ENCODE peak calls at places on chromosome 14, in four cellular contexts. Y is ovary, E is A549, D is endothelial cell of umbilical vein. J is an unnamed sample.

GRCh38 chr14:99029916-99030305 is 242.1 kb downstream of the BCL11B start:
- DNase-seq in D (no peak), Y (no peak), E (no peak), J (no peak)

GRCh38 chr14:26444745-26445144 is 153.1 kb downstream of the NOVA1 start:
- DNase-seq in E (no peak), D (peak; percentile 29), Y (no peak), J (no peak)

GRCh38 chr14:25944020-25944419 is 653.8 kb downstream of the NOVA1 start:
- DNase-seq in Y (no peak), D (no peak), E (no peak), J (no peak)

GRCh38 chr14:45838597-45838996 is 585.6 kb upstream of the MIS18BP1 start:
- DNase-seq in D (no peak), E (no peak), Y (no peak), J (no peak)

GRCh38 chr14:77212933-77213656 is 31.5 kb downstream of the TMEM63C start:
- DNase-seq in E (peak; percentile 45), Y (no peak), D (no peak), J (no peak)

GRCh38 chr14:81837304-81837703 is 303.7 kb upstream of the SEL1L start:
- DNase-seq in D (no peak), E (no peak), Y (no peak), J (no peak)

GRCh38 chr14:102786758-102787157 is 9.5 kb downstream of the TRAF3 start:
- DNase-seq in E (no peak), Y (no peak), D (peak; percentile 36), J (no peak)

GRCh38 chr14:85087201-85087600 is 442.7 kb upstream of the FLRT2 start:
- DNase-seq in D (no peak), Y (no peak), E (no peak), J (no peak)

GRCh38 chr14:52835122-52835903 is 43.9 kb upstream of the GNPNAT1 start:
- DNase-seq in Y (no peak), E (peak; percentile 87), D (no peak), J (no peak)

GRCh38 chr14:90677484-90678045 is 138.7 kb downstream of the TTC7B start:
- DNase-seq in E (no peak), D (peak; percentile 75), Y (no peak), J (no peak)

GRCh38 chr14:73633517-73634332 is 11.1 kb upstream of the DNAL1 start:
- DNase-seq in D (peak; percentile 71), E (peak; percentile 77), Y (peak; percentile 56), J (peak; percentile 87)

GRCh38 chr14:79656086-79656485 is 555.2 kb downstream of the DIO2 start:
- DNase-seq in E (no peak), D (no peak), Y (no peak), J (no peak)

GRCh38 chr14:38171197-38171596 is 36.5 kb upstream of the SSTR1 start:
- DNase-seq in D (no peak), Y (no peak), E (no peak), J (no peak)

GRCh38 chr14:67618617-67619063 is 1.1 kb upstream of the ARG2 start:
- DNase-seq in D (peak; percentile 82), Y (no peak), E (peak; percentile 76), J (no peak)

GRCh38 chr14:25111061-25111601 is 61.2 kb upstream of the STXBP6 start:
- DNase-seq in Y (no peak), D (no peak), E (peak; percentile 38), J (no peak)

DNA sequence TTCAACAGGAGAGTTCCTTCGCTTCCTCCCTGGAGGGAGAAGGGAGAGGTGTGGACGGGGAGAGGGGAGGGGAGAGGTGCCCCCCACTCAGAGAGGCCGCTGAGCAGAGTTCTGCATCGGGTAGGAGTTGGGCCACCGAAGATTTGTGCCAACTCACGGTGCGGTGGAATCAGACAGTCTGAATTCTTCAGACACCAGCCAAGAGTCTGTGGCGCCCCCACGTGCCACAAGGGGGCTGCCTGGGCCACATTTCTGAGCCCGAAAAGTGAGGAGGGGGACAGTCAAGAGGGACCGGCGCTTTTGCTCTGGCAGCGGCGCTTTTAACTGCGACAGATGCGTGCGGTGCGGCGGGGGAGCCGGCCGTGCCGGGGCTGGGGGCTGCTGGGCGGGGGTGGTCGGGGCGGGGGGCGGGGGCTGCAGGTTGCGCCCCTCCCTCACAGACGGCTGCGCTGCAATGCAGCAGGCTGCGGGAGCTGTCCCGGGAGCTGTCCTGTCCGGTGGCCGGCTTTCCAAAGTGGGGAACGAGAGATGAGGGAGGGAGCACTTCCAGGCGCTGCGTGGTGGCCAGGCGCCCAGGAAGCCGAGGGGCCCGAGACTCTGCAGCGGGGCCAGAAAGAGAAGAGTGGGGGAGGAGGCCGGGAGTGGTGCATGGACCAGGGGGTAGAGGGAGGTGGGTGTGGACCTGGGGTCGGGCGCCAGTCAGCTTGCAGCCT is 941 bp upstream of the RTL1 start:
- DNase-seq in D (no peak), Y (peak; percentile 48), E (peak; percentile 34), J (no peak)
- H3K4me3 ChIP-seq in D (no peak overlapping the region), Y (no peak overlapping the region), E (no peak overlapping the region), J (no peak overlapping the region)

GRCh38 chr14:34032720-34033119 is 81.8 kb upstream of the EGLN3 start:
- DNase-seq in E (no peak), Y (no peak), D (no peak), J (no peak)
- H3K4me1 ChIP-seq in E (peaks cover 9% of the 10 kb centered on the region), Y (peaks cover 3% of the 10 kb centered on the region), D (no peaks in the 10 kb centered on the region), J (no peaks in the 10 kb centered on the region)

DNA sequence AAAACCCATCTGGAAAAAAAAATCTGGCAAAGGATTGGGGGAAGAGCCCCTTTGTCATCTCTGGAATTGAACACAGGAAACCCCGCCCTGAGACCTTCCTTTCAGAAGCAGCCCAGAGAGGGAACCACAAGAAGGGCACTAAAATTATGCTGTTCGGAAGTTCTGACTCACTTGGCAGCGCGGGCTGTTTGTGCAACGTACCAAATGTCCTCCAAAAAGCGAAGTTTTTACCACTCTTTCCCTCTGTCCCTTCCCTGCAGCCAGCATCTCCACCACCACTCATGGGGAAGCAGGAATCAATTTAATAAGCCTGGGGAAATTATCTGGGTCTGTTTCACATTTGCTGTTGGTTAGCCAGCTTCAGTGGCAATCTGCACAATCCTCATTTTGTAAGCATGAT is 3.2 kb upstream of the SYNE3 start:
- DNase-seq in E (no peak), D (peak; percentile 81), Y (peak; percentile 63), J (peak; percentile 87)
- TF ChIP-seq POLR2A in E (no peak), D (no peak), Y (no peak), J (no peak)

DNA sequence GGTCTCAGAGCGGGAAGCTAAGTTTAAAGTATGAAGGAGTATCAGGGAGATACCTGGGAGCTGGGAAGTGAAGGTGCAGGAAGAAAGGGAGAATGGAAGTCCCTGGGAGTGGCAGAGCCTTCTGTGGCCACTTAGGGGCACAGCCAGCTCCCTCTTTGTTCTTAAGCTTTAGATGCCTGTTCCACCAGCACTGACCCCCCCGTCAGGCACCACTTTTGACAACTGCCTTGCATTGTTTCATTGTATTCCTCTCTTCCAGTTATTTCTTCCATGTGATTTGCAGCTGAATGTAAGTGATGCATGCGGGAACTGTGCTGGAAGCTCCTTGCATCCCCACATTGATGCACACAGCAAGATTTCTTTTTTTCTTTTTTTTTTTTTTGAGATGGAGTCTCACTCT is 2.6 kb downstream of the GALNT16 start:
- DNase-seq in E (no peak), D (no peak), Y (no peak), J (no peak)
- H3K4me3 ChIP-seq in E (no peak overlapping the region), D (no peak overlapping the region), Y (no peak overlapping the region), J (no peak overlapping the region)

DNA sequence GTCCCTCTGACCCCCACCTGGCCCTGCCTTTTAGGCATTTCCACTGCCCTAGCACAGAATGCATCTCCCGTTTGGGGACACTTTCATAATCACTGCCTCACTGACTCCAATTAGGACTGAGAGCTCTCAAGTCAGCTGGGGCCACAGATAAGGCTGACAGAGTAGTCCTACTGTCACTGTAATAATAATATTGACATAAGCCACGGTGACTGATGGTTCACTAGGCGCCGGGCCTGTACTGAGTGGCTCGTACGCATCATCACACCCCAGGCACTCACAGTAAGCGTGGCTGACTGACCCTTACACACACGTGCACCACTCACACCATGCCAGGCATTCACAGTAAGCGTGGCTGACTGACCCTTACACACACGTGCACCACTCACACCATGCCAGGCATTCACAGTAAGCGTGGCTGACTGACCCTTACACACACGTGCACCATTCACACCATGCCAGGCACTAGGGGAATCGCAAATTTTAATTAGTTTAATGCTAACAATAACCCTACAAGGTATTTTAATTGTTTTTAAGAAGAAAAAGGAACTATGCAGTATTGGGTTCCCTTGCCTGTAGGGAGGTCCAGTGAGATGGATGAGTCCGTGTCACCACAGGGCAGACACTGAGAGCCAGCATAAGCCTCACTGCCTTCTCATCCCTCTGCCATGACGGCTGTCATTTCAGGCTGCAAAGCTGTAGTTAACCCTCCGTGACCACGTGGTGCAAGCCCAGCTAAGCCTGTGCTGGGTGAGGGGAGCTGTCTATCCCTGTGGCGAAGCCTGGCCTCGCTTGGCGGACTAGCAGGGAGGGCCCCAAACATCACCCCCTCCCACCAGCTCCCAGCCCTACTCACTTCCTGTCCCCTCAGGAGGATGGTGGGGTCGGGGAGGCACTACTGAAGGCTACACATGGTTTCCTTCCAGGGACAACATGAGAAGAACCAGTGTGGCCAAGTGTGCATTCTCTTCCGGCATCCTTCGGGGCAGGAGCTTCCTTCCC is 87.9 kb downstream of the CHGA start:
- DNase-seq in E (no peak), Y (no peak), D (no peak), J (no peak)
- H3K4me1 ChIP-seq in E (peaks cover 34% of the 10 kb centered on the region), Y (peaks cover 34% of the 10 kb centered on the region), D (no peaks in the 10 kb centered on the region), J (peaks cover 44% of the 10 kb centered on the region)

GRCh38 chr14:104689620-104690265 is 325 bp downstream of the INF2 start:
- DNase-seq in E (no peak), D (no peak), Y (no peak), J (no peak)
- TF ChIP-seq POLR2A in E (peak; percentile 56), D (peak; percentile 76), Y (no peak), J (no peak)

GRCh38 chr14:50762931-50763300 is 68.0 kb downstream of the NIN start:
- DNase-seq in E (no peak), D (no peak), Y (no peak), J (no peak)
- H3K4me3 ChIP-seq in E (no peak overlapping the region), D (no peak overlapping the region), Y (no peak overlapping the region), J (no peak overlapping the region)

GRCh38 chr14:75979641-75980422 is 2.0 kb downstream of the TGFB3 start:
- DNase-seq in Y (peak; percentile 23), E (no peak), D (no peak), J (no peak)

GRCh38 chr14:75979071-75979571 is 2.7 kb downstream of the TGFB3 start:
- DNase-seq in D (no peak), E (peak; percentile 17), Y (peak; percentile 21), J (peak; percentile 77)

GRCh38 chr14:75977544-75977943 is 4.3 kb downstream of the TGFB3 start:
- DNase-seq in E (no peak), D (no peak), Y (no peak), J (no peak)

GRCh38 chr14:75978249-75978731 is 3.5 kb downstream of the TGFB3 start:
- DNase-seq in Y (no peak), D (no peak), E (no peak), J (peak; percentile 79)

GRCh38 chr14:75976838-75977237 is 5.0 kb downstream of the TGFB3 start:
- DNase-seq in E (no peak), Y (no peak), D (no peak), J (no peak)
- H3K4me1 ChIP-seq in E (peaks cover 18% of the 10 kb centered on the region), Y (peaks cover 9% of the 10 kb centered on the region), D (peaks cover 8% of the 10 kb centered on the region), J (peaks cover 11% of the 10 kb centered on the region)

GRCh38 chr14:22980672-22981089 is 1.7 kb downstream of the AJUBA start:
- DNase-seq in E (peak; percentile 58), Y (peak; percentile 55), D (no peak), J (no peak)
- TF ChIP-seq POLR2A in E (no peak), Y (no peak), D (peak; percentile 72), J (no peak)